ENCODE peak calls at places on chromosome 3, in six cellular contexts. V is NCI-H1105, D is HCT116, T is HL-60, Y is SHP77 treated with DMSO at 0.1 percent for 48 hours, E is RCC 7860. B is an unnamed sample.

GRCh38 chr3:196175717-196176116 is 35.5 kb downstream of the ZDHHC19 start:
- DNase-seq in V (no peak), D (no peak), T (no peak), Y (no peak), E (no peak), B (no peak)

GRCh38 chr3:46298871-46299607 is 54.9 kb upstream of the CCR2 start:
- DNase-seq in V (no peak), D (no peak), T (no peak), Y (no peak), E (no peak), B (no peak)

GRCh38 chr3:16183601-16184270 is 9.3 kb downstream of the GALNT15 start:
- DNase-seq in V (no peak), D (no peak), T (no peak), Y (no peak), E (no peak), B (no peak)

GRCh38 chr3:153658151-153658550 is 463.0 kb upstream of the ARHGEF26 start:
- DNase-seq in V (no peak), D (no peak), T (no peak), Y (no peak), E (no peak), B (no peak)

GRCh38 chr3:42164635-42165034 is 73.5 kb downstream of the TRAK1 start:
- DNase-seq in V (no peak), D (no peak), T (peak; percentile 47), Y (no peak), E (no peak), B (no peak)

GRCh38 chr3:77102916-77103769 is 63.2 kb downstream of the ROBO2 start:
- DNase-seq in V (no peak), D (no peak), T (no peak), Y (peak; percentile 15), E (no peak), B (no peak)

GRCh38 chr3:131907809-131908208 is 127.0 kb downstream of the CPNE4 start:
- DNase-seq in V (peak; percentile 86), D (no peak), T (no peak), Y (no peak), E (no peak), B (no peak)

GRCh38 chr3:122536634-122537033 is 21.9 kb upstream of the KPNA1 start:
- DNase-seq in V (no peak), D (no peak), T (no peak), Y (no peak), E (no peak), B (no peak)

GRCh38 chr3:37163262-37164020 is 10.9 kb downstream of the LRRFIP2 start:
- DNase-seq in V (no peak), D (no peak), T (no peak), Y (no peak), E (peak; percentile 40), B (no peak)

GRCh38 chr3:4954256-4955000 is 24.8 kb upstream of the BHLHE40 start:
- DNase-seq in V (no peak), D (no peak), T (no peak), Y (no peak), E (no peak), B (no peak)

GRCh38 chr3:120688121-120688520 is 6.1 kb upstream of the HGD start:
- DNase-seq in V (no peak), D (no peak), T (no peak), Y (no peak), E (no peak), B (no peak)

B was measured in LoVo.